ENCODE peak calls at places on chromosomes 16 and 17, in four cellular contexts. One of them, this sample, is unnamed.
A peak's percentile ranks its signal among the peaks of the same experiment; 100 is the strongest.

GRCh38 chr16:33059206-33059605 is 134.8 kb upstream of the TP53TG3C start:
- DNase-seq in fibroblast of mammary gland: no peak
- DNase-seq in tibial nerve: no peak
- DNase-seq in dorsolateral prefrontal cortex: no peak
- DNase-seq in this sample: no peak

GRCh38 chr16:67179421-67180080 is 4.2 kb downstream of the MATCAP1 start:
- DNase-seq in fibroblast of mammary gland: no peak
- DNase-seq in tibial nerve: no peak
- DNase-seq in dorsolateral prefrontal cortex: no peak
- DNase-seq in this sample: no peak

GRCh38 chr16:787261-787966 is 767 bp downstream of the RPUSD1 start:
- DNase-seq in fibroblast of mammary gland: no peak
- DNase-seq in tibial nerve: no peak
- DNase-seq in dorsolateral prefrontal cortex: no peak
- DNase-seq in this sample: no peak

GRCh38 chr17:45307290-45308015 is 9.4 kb downstream of the MAP3K14 start:
- DNase-seq in fibroblast of mammary gland: peak; percentile 95
- DNase-seq in tibial nerve: peak; percentile 77
- DNase-seq in dorsolateral prefrontal cortex: no peak
- DNase-seq in this sample: no peak

GRCh38 chr16:68179196-68179795 is 56.6 kb downstream of the ESRP2 start:
- DNase-seq in fibroblast of mammary gland: peak; percentile 15
- DNase-seq in tibial nerve: no peak
- DNase-seq in dorsolateral prefrontal cortex: no peak
- DNase-seq in this sample: no peak

GRCh38 chr17:80832266-80832676 is 159.4 kb upstream of the CHMP6 start:
- DNase-seq in fibroblast of mammary gland: peak; percentile 81
- DNase-seq in tibial nerve: peak; percentile 16
- DNase-seq in dorsolateral prefrontal cortex: peak; percentile 69
- DNase-seq in this sample: peak; percentile 75

GRCh38 chr16:3782566-3782965 is 65.2 kb upstream of the TRAP1 start:
- DNase-seq in fibroblast of mammary gland: no peak
- DNase-seq in tibial nerve: no peak
- DNase-seq in dorsolateral prefrontal cortex: no peak
- DNase-seq in this sample: no peak

GRCh38 chr16:30761928-30762902 is at the start of the genes CFAP119 and RNF40:
- DNase-seq in fibroblast of mammary gland: peak; percentile 98
- DNase-seq in tibial nerve: peak; percentile 98
- DNase-seq in dorsolateral prefrontal cortex: peak; percentile 97
- DNase-seq in this sample: peak; percentile 98

GRCh38 chr16:29994613-29995329 is 646 bp downstream of the HIRIP3 start:
- DNase-seq in fibroblast of mammary gland: peak; percentile 79
- DNase-seq in tibial nerve: peak; percentile 39
- DNase-seq in dorsolateral prefrontal cortex: peak; percentile 64
- DNase-seq in this sample: peak; percentile 66

GRCh38 chr17:80905586-80906230 is 85.9 kb upstream of the CHMP6 start:
- DNase-seq in fibroblast of mammary gland: no peak
- DNase-seq in tibial nerve: no peak
- DNase-seq in dorsolateral prefrontal cortex: no peak
- DNase-seq in this sample: no peak

GRCh38 chr17:13584701-13585080 is 17.0 kb downstream of the HS3ST3A1 start:
- DNase-seq in fibroblast of mammary gland: peak; percentile 63
- DNase-seq in tibial nerve: no peak
- DNase-seq in dorsolateral prefrontal cortex: no peak
- DNase-seq in this sample: no peak

GRCh38 chr17:15510361-15510760 is 42.9 kb upstream of the CDRT4 start:
- DNase-seq in fibroblast of mammary gland: peak; percentile 74
- DNase-seq in tibial nerve: no peak
- DNase-seq in dorsolateral prefrontal cortex: no peak
- DNase-seq in this sample: no peak

GRCh38 chr17:73773702-73774101 is 129.5 kb upstream of the SDK2 start:
- DNase-seq in fibroblast of mammary gland: peak; percentile 77
- DNase-seq in tibial nerve: no peak
- DNase-seq in dorsolateral prefrontal cortex: no peak
- DNase-seq in this sample: no peak

GRCh38 chr16:1414532-1415265 is at the start of gene UNKL:
- DNase-seq in fibroblast of mammary gland: peak; percentile 35
- DNase-seq in tibial nerve: peak; percentile 48
- DNase-seq in dorsolateral prefrontal cortex: no peak
- DNase-seq in this sample: peak; percentile 87

GRCh38 chr17:29649359-29649758 is 26.6 kb upstream of the CORO6 start:
- DNase-seq in fibroblast of mammary gland: no peak
- DNase-seq in tibial nerve: no peak
- DNase-seq in dorsolateral prefrontal cortex: no peak
- DNase-seq in this sample: no peak

GRCh38 chr17:9931144-9931543 is 26.1 kb upstream of the RCVRN start:
- DNase-seq in fibroblast of mammary gland: no peak
- DNase-seq in tibial nerve: no peak
- DNase-seq in dorsolateral prefrontal cortex: no peak
- DNase-seq in this sample: no peak

GRCh38 chr17:13835151-13835550 is 233.4 kb upstream of the HS3ST3A1 start:
- DNase-seq in fibroblast of mammary gland: no peak
- DNase-seq in tibial nerve: no peak
- DNase-seq in dorsolateral prefrontal cortex: no peak
- DNase-seq in this sample: no peak

GRCh38 chr16:88341551-88342290 is 41.0 kb upstream of the ZNF469 start:
- DNase-seq in fibroblast of mammary gland: no peak
- DNase-seq in tibial nerve: no peak
- DNase-seq in dorsolateral prefrontal cortex: no peak
- DNase-seq in this sample: peak; percentile 40

GRCh38 chr17:12545877-12546513 is 119.7 kb upstream of the MYOCD start:
- DNase-seq in fibroblast of mammary gland: peak; percentile 69
- DNase-seq in tibial nerve: peak; percentile 44
- DNase-seq in dorsolateral prefrontal cortex: no peak
- DNase-seq in this sample: no peak

GRCh38 chr17:1001640-1002411 is 4.9 kb downstream of the TIMM22 start:
- DNase-seq in fibroblast of mammary gland: peak; percentile 71
- DNase-seq in tibial nerve: peak; percentile 41
- DNase-seq in dorsolateral prefrontal cortex: no peak
- DNase-seq in this sample: peak; percentile 88

GRCh38 chr16:50744911-50745310 is 3.0 kb downstream of the CYLD start:
- DNase-seq in fibroblast of mammary gland: peak; percentile 27
- DNase-seq in tibial nerve: no peak
- DNase-seq in dorsolateral prefrontal cortex: no peak
- DNase-seq in this sample: no peak

GRCh38 chr17:45218895-45219661 is 2.6 kb upstream of the FMNL1 start:
- DNase-seq in fibroblast of mammary gland: peak; percentile 89
- DNase-seq in tibial nerve: peak; percentile 99
- DNase-seq in dorsolateral prefrontal cortex: peak; percentile 90
- DNase-seq in this sample: peak; percentile 97

GRCh38 chr17:57537524-57538410 is 207.3 kb downstream of the CCDC182 start:
- DNase-seq in fibroblast of mammary gland: no peak
- DNase-seq in tibial nerve: no peak
- DNase-seq in dorsolateral prefrontal cortex: no peak
- DNase-seq in this sample: no peak

GRCh38 chr17:21318439-21318838 is 33.9 kb downstream of the MAP2K3 start:
- DNase-seq in fibroblast of mammary gland: no peak
- DNase-seq in tibial nerve: no peak
- DNase-seq in dorsolateral prefrontal cortex: no peak
- DNase-seq in this sample: peak; percentile 49

GRCh38 chr17:73336613-73337400 is 25.0 kb upstream of the CDC42EP4 start:
- DNase-seq in fibroblast of mammary gland: no peak
- DNase-seq in tibial nerve: no peak
- DNase-seq in dorsolateral prefrontal cortex: no peak
- DNase-seq in this sample: no peak

GRCh38 chr17:2688351-2689342 is 22.9 kb downstream of the CLUH start:
- DNase-seq in fibroblast of mammary gland: no peak
- DNase-seq in tibial nerve: no peak
- DNase-seq in dorsolateral prefrontal cortex: no peak
- DNase-seq in this sample: peak; percentile 45

GRCh38 chr17:31794111-31794510 is 64.9 kb downstream of the COPRS start:
- DNase-seq in fibroblast of mammary gland: no peak
- DNase-seq in tibial nerve: no peak
- DNase-seq in dorsolateral prefrontal cortex: no peak
- DNase-seq in this sample: no peak

GRCh38 chr16:27286446-27286845 is 17.9 kb upstream of the NSMCE1 start:
- DNase-seq in fibroblast of mammary gland: peak; percentile 97
- DNase-seq in tibial nerve: no peak
- DNase-seq in dorsolateral prefrontal cortex: no peak
- DNase-seq in this sample: peak; percentile 67

GRCh38 chr16:3642397-3643094 is 11.9 kb upstream of the DNASE1 start:
- DNase-seq in fibroblast of mammary gland: peak; percentile 27
- DNase-seq in tibial nerve: no peak
- DNase-seq in dorsolateral prefrontal cortex: no peak
- DNase-seq in this sample: no peak

GRCh38 chr16:680967-681745 is 946 bp downstream of the STUB1 start:
- DNase-seq in fibroblast of mammary gland: peak; percentile 77
- DNase-seq in tibial nerve: no peak
- DNase-seq in dorsolateral prefrontal cortex: no peak
- DNase-seq in this sample: no peak

GRCh38 chr17:77474292-77474988 is 333.7 kb downstream of the SEC14L1 start:
- DNase-seq in fibroblast of mammary gland: peak; percentile 61
- DNase-seq in tibial nerve: no peak
- DNase-seq in dorsolateral prefrontal cortex: no peak
- DNase-seq in this sample: no peak

GRCh38 chr16:69057400-69058378 is 47.8 kb upstream of the HAS3 start:
- DNase-seq in fibroblast of mammary gland: peak; percentile 97
- DNase-seq in tibial nerve: no peak
- DNase-seq in dorsolateral prefrontal cortex: no peak
- DNase-seq in this sample: no peak

GRCh38 chr17:5011928-5012327 is 14.2 kb downstream of the KIF1C start:
- DNase-seq in fibroblast of mammary gland: peak; percentile 83
- DNase-seq in tibial nerve: no peak
- DNase-seq in dorsolateral prefrontal cortex: no peak
- DNase-seq in this sample: no peak

GRCh38 chr17:64155090-64155630 is 25.2 kb upstream of the ERN1 start:
- DNase-seq in fibroblast of mammary gland: no peak
- DNase-seq in tibial nerve: no peak
- DNase-seq in dorsolateral prefrontal cortex: no peak
- DNase-seq in this sample: no peak

GRCh38 chr17:50465171-50465570 is 3.5 kb downstream of the CHAD start:
- DNase-seq in fibroblast of mammary gland: no peak
- DNase-seq in tibial nerve: no peak
- DNase-seq in dorsolateral prefrontal cortex: no peak
- DNase-seq in this sample: peak; percentile 55

GRCh38 chr16:53065436-53066165 is 10.8 kb downstream of the CHD9 start:
- DNase-seq in fibroblast of mammary gland: peak; percentile 38
- DNase-seq in tibial nerve: no peak
- DNase-seq in dorsolateral prefrontal cortex: no peak
- DNase-seq in this sample: no peak

GRCh38 chr17:82231562-82232321 is 2.9 kb downstream of the SLC16A3 start:
- DNase-seq in fibroblast of mammary gland: peak; percentile 82
- DNase-seq in tibial nerve: peak; percentile 61
- DNase-seq in dorsolateral prefrontal cortex: no peak
- DNase-seq in this sample: peak; percentile 90

DNA sequence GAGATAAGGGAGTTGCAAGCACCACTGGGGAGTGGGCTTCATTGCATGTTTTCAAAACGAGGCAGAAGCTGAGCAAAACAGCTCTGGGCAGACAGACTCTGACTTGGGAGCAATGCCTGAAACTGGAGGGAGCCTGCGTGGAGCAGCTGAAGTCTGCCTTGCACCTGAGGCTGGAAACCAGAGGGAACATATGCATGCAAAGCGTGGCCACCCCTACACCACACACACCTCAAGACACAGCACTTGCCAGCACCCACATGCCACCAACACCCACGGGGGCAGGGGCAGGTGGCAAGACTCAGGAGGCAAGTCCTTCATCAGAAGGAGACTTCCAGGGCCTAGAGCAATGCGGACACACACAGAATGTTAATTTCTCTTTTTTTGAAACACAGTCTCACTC is 45.8 kb downstream of the COTL1 start:
- DNase-seq in fibroblast of mammary gland: no peak
- DNase-seq in tibial nerve: no peak
- DNase-seq in dorsolateral prefrontal cortex: no peak
- DNase-seq in this sample: no peak
- H3K4me3 ChIP-seq in fibroblast of mammary gland: no peak overlapping the region
- H3K4me3 ChIP-seq in tibial nerve: no peak overlapping the region
- H3K4me3 ChIP-seq in dorsolateral prefrontal cortex: no peak overlapping the region
- H3K4me3 ChIP-seq in this sample: no peak overlapping the region

GRCh38 chr16:14284371-14284770 is 213.3 kb downstream of the MRTFB start:
- DNase-seq in fibroblast of mammary gland: no peak
- DNase-seq in tibial nerve: no peak
- DNase-seq in dorsolateral prefrontal cortex: no peak
- DNase-seq in this sample: peak; percentile 32
- H3K4me3 ChIP-seq in fibroblast of mammary gland: no peak overlapping the region
- H3K4me3 ChIP-seq in tibial nerve: no peak overlapping the region
- H3K4me3 ChIP-seq in dorsolateral prefrontal cortex: no peak overlapping the region
- H3K4me3 ChIP-seq in this sample: no peak overlapping the region

DNA sequence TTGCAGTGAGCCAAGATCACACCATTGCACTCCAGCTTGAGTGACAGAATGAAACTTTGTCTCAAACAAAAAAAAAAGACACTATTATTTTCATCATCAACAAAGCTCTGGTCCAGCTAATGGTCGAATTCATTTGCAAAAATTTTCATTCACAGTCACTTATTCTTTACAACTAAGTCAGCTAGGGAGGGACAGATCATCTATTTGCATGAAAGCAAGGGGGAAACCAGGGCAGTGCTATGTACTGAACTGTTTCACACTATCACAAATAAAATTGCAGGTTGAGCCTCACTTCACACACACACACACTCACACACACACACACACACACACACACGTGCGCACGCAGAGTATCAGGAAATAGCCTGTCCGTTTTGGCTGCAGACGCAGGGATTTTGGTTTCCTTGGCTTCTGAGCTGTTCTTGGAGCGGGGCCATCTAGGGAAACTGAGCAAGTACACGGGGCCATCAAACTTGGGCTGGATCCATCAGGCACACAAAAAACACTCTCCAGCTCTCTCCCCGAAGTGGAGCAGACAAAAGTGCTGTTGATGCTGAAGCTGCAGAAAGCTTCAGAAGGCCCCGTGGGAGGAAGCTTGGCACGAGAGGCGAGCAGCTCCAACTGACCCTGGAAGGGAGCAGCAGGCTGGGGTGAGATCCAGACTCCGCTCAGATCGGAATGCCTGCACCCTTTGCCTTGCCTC is 44.3 kb upstream of the HELZ start:
- DNase-seq in fibroblast of mammary gland: peak; percentile 69
- DNase-seq in tibial nerve: peak; percentile 85
- DNase-seq in dorsolateral prefrontal cortex: peak; percentile 67
- DNase-seq in this sample: peak; percentile 87
- H3K4me3 ChIP-seq in fibroblast of mammary gland: no peak overlapping the region
- H3K4me3 ChIP-seq in tibial nerve: peak overlapping the region; percentile 12
- H3K4me3 ChIP-seq in dorsolateral prefrontal cortex: no peak overlapping the region
- H3K4me3 ChIP-seq in this sample: no peak overlapping the region

GRCh38 chr17:48223945-48224344 is 116.4 kb downstream of the SNX11 start:
- DNase-seq in fibroblast of mammary gland: no peak
- DNase-seq in tibial nerve: no peak
- DNase-seq in dorsolateral prefrontal cortex: no peak
- DNase-seq in this sample: no peak
- H3K4me3 ChIP-seq in fibroblast of mammary gland: no peak overlapping the region
- H3K4me3 ChIP-seq in tibial nerve: no peak overlapping the region
- H3K4me3 ChIP-seq in dorsolateral prefrontal cortex: no peak overlapping the region
- H3K4me3 ChIP-seq in this sample: no peak overlapping the region

GRCh38 chr16:14632693-14633569 is at the start of gene BFAR:
- DNase-seq in fibroblast of mammary gland: peak; percentile 95
- DNase-seq in tibial nerve: peak; percentile 99
- DNase-seq in dorsolateral prefrontal cortex: peak; percentile 99
- DNase-seq in this sample: peak; percentile 100

GRCh38 chr16:14635394-14636145 is 2.8 kb downstream of the BFAR start:
- DNase-seq in fibroblast of mammary gland: no peak
- DNase-seq in tibial nerve: no peak
- DNase-seq in dorsolateral prefrontal cortex: no peak
- DNase-seq in this sample: peak; percentile 22

GRCh38 chr16:14629612-14629918 is 495 bp downstream of the PARN start:
- DNase-seq in fibroblast of mammary gland: no peak
- DNase-seq in tibial nerve: no peak
- DNase-seq in dorsolateral prefrontal cortex: no peak
- DNase-seq in this sample: no peak

GRCh38 chr16:14629919-14630619 is at the start of gene PARN:
- DNase-seq in fibroblast of mammary gland: peak; percentile 95
- DNase-seq in tibial nerve: peak; percentile 95
- DNase-seq in dorsolateral prefrontal cortex: peak; percentile 95
- DNase-seq in this sample: peak; percentile 99

GRCh38 chr16:14634389-14634725 is 1.6 kb downstream of the BFAR start:
- DNase-seq in fibroblast of mammary gland: no peak
- DNase-seq in tibial nerve: no peak
- DNase-seq in dorsolateral prefrontal cortex: no peak
- DNase-seq in this sample: no peak
- H3K4me3 ChIP-seq in fibroblast of mammary gland: peak overlapping the region; percentile 93
- H3K4me3 ChIP-seq in tibial nerve: peak overlapping the region; percentile 91
- H3K4me3 ChIP-seq in dorsolateral prefrontal cortex: no peak overlapping the region
- H3K4me3 ChIP-seq in this sample: no peak overlapping the region

This sample was measured in aorta.